ENCODE peak calls at places on chromosomes 1 and 21, in four cellular contexts. E is nephron progenitor cell, P is myocyte, V is ACHN. Q is an unnamed sample.

GRCh38 chr1:42259059-42259738 is 75.8 kb downstream of the FOXJ3 start:
- DNase-seq in E (no peak), P (peak; percentile 80), V (no peak), Q (no peak)

GRCh38 chr1:154501423-154502065 is 475 bp upstream of the TDRD10 start:
- DNase-seq in E (peak; percentile 52), P (no peak), V (no peak), Q (peak; percentile 20)

GRCh38 chr1:44076093-44076492 is 42.5 kb upstream of the KLF17 start:
- DNase-seq in E (no peak), P (no peak), V (peak; percentile 74), Q (no peak)

GRCh38 chr1:94011129-94011528 is 101.9 kb upstream of the GCLM start:
- DNase-seq in E (no peak), P (no peak), V (no peak), Q (no peak)

GRCh38 chr1:201535046-201535777 is 3.7 kb upstream of the NAV1 start:
- DNase-seq in E (no peak), P (peak; percentile 34), V (peak; percentile 65), Q (no peak)

GRCh38 chr1:2451744-2452582 is 24.1 kb upstream of the PLCH2 start:
- DNase-seq in E (peak; percentile 36), P (peak; percentile 45), V (peak; percentile 84), Q (no peak)

GRCh38 chr1:168483531-168483930 is 60.3 kb downstream of the XCL2 start:
- DNase-seq in E (no peak), P (peak; percentile 55), V (no peak), Q (no peak)

GRCh38 chr1:181151378-181152326 is 63.2 kb downstream of the IER5 start:
- DNase-seq in E (no peak), P (peak; percentile 97), V (no peak), Q (peak; percentile 57)

GRCh38 chr1:221118176-221118937 is 239.1 kb downstream of the HLX start:
- DNase-seq in E (no peak), P (peak; percentile 67), V (no peak), Q (no peak)

GRCh38 chr21:23968722-23969647 is 1638.3 kb downstream of the MRPL39 start:
- DNase-seq in E (peak; percentile 61), P (no peak), V (peak; percentile 26), Q (peak; percentile 82)

GRCh38 chr1:196400478-196401453 is 207.5 kb downstream of the KCNT2 start:
- DNase-seq in E (no peak), P (peak; percentile 93), V (no peak), Q (peak; percentile 87)

GRCh38 chr1:188154196-188154595 is 1325.4 kb downstream of the PLA2G4A start:
- DNase-seq in E (no peak), P (no peak), V (no peak), Q (no peak)

GRCh38 chr21:43315244-43316137 is 111.4 kb downstream of the SIK1 start:
- DNase-seq in E (no peak), P (no peak), V (no peak), Q (no peak)

GRCh38 chr1:248892590-248892989 is 13.4 kb upstream of the PGBD2 start:
- DNase-seq in E (no peak), P (no peak), V (no peak), Q (no peak)

GRCh38 chr1:11030865-11031264 is 16.2 kb downstream of the MASP2 start:
- DNase-seq in E (no peak), P (no peak), V (no peak), Q (no peak)